ENCODE peak calls at places on chromosomes 7 and 10, in four cellular contexts. One of them, this sample, is unnamed.

GRCh38 chr10:8402469-8403074 is 348.1 kb downstream of the GATA3 start:
- DNase-seq in body of pancreas: no peak
- DNase-seq in SK-N-MC: no peak
- DNase-seq in sigmoid colon: no peak
- DNase-seq in this sample: no peak

GRCh38 chr7:80467069-80467468 is 44.8 kb downstream of the GNAT3 start:
- DNase-seq in body of pancreas: no peak
- DNase-seq in SK-N-MC: no peak
- DNase-seq in sigmoid colon: no peak
- DNase-seq in this sample: no peak

GRCh38 chr10:47406870-47407648 is 23.0 kb upstream of the ZNF488 start:
- DNase-seq in body of pancreas: peak
- DNase-seq in SK-N-MC: no peak
- DNase-seq in sigmoid colon: no peak
- DNase-seq in this sample: peak

GRCh38 chr10:47261556-47261955 is 38.4 kb upstream of the GDF10 start:
- DNase-seq in body of pancreas: no peak
- DNase-seq in SK-N-MC: no peak
- DNase-seq in sigmoid colon: peak
- DNase-seq in this sample: no peak

GRCh38 chr10:72834183-72834825 is 59.2 kb upstream of the OIT3 start:
- DNase-seq in body of pancreas: peak
- DNase-seq in SK-N-MC: peak
- DNase-seq in sigmoid colon: peak
- DNase-seq in this sample: no peak

GRCh38 chr10:89151857-89152256 is 55.3 kb downstream of the CH25H start:
- DNase-seq in body of pancreas: no peak
- DNase-seq in SK-N-MC: no peak
- DNase-seq in sigmoid colon: no peak
- DNase-seq in this sample: no peak

GRCh38 chr7:16934947-16935742 is 53.4 kb upstream of the AGR3 start:
- DNase-seq in body of pancreas: peak
- DNase-seq in SK-N-MC: no peak
- DNase-seq in sigmoid colon: no peak
- DNase-seq in this sample: no peak

GRCh38 chr7:98217623-98218582 is 6.7 kb downstream of the BHLHA15 start:
- DNase-seq in body of pancreas: peak
- DNase-seq in SK-N-MC: no peak
- DNase-seq in sigmoid colon: peak
- DNase-seq in this sample: no peak

GRCh38 chr7:95549818-95550529 is 46.3 kb downstream of the PDK4 start:
- DNase-seq in body of pancreas: peak
- DNase-seq in SK-N-MC: peak
- DNase-seq in sigmoid colon: peak
- DNase-seq in this sample: peak

GRCh38 chr10:88270871-88271713 is 312.0 kb downstream of the RNLS start:
- DNase-seq in body of pancreas: peak
- DNase-seq in SK-N-MC: no peak
- DNase-seq in sigmoid colon: no peak
- DNase-seq in this sample: no peak

GRCh38 chr10:52864459-52865106 is 92.0 kb upstream of the MBL2 start:
- DNase-seq in body of pancreas: peak
- DNase-seq in SK-N-MC: no peak
- DNase-seq in sigmoid colon: no peak
- DNase-seq in this sample: no peak

GRCh38 chr7:17781491-17782215 is 158.6 kb downstream of the SNX13 start:
- DNase-seq in body of pancreas: no peak
- DNase-seq in SK-N-MC: no peak
- DNase-seq in sigmoid colon: no peak
- DNase-seq in this sample: no peak

GRCh38 chr7:33981221-33981620 is 75.9 kb downstream of the BMPER start:
- DNase-seq in body of pancreas: no peak
- DNase-seq in SK-N-MC: no peak
- DNase-seq in sigmoid colon: no peak
- DNase-seq in this sample: no peak

GRCh38 chr10:106436123-106436740 is 728.3 kb downstream of the SORCS1 start:
- DNase-seq in body of pancreas: no peak
- DNase-seq in SK-N-MC: no peak
- DNase-seq in sigmoid colon: no peak
- DNase-seq in this sample: no peak

GRCh38 chr10:25820496-25821415 is 113.3 kb upstream of the MYO3A start:
- DNase-seq in body of pancreas: no peak
- DNase-seq in SK-N-MC: no peak
- DNase-seq in sigmoid colon: no peak
- DNase-seq in this sample: no peak

GRCh38 chr10:69375307-69376151 is 41.2 kb downstream of the TACR2 start:
- DNase-seq in body of pancreas: peak
- DNase-seq in SK-N-MC: no peak
- DNase-seq in sigmoid colon: peak
- DNase-seq in this sample: no peak

GRCh38 chr10:101495324-101495925 is 92.6 kb downstream of the POLL start:
- DNase-seq in body of pancreas: no peak
- DNase-seq in SK-N-MC: no peak
- DNase-seq in sigmoid colon: no peak
- DNase-seq in this sample: no peak

GRCh38 chr10:60907972-60908371 is 36.0 kb downstream of the RHOBTB1 start:
- DNase-seq in body of pancreas: no peak
- DNase-seq in SK-N-MC: no peak
- DNase-seq in sigmoid colon: no peak
- DNase-seq in this sample: no peak

GRCh38 chr7:46003896-46004875 is 83.1 kb upstream of the IGFBP3 start:
- DNase-seq in body of pancreas: no peak
- DNase-seq in SK-N-MC: no peak
- DNase-seq in sigmoid colon: no peak
- DNase-seq in this sample: no peak

GRCh38 chr7:151038951-151039849 is 9.1 kb upstream of the ASIC3 start:
- DNase-seq in body of pancreas: peak
- DNase-seq in SK-N-MC: no peak
- DNase-seq in sigmoid colon: peak
- DNase-seq in this sample: peak

GRCh38 chr10:1048349-1048731 is 579 bp downstream of the IDI1 start:
- DNase-seq in body of pancreas: peak
- DNase-seq in SK-N-MC: no peak
- DNase-seq in sigmoid colon: peak
- DNase-seq in this sample: peak

GRCh38 chr7:137480824-137481365 is 137.4 kb upstream of the PTN start:
- DNase-seq in body of pancreas: no peak
- DNase-seq in SK-N-MC: peak
- DNase-seq in sigmoid colon: no peak
- DNase-seq in this sample: no peak

GRCh38 chr10:95303535-95303934 is 12.7 kb upstream of the PDLIM1 start:
- DNase-seq in body of pancreas: no peak
- DNase-seq in SK-N-MC: no peak
- DNase-seq in sigmoid colon: no peak
- DNase-seq in this sample: no peak

GRCh38 chr10:78065616-78066410 is 32.1 kb downstream of the RPS24 start:
- DNase-seq in body of pancreas: no peak
- DNase-seq in SK-N-MC: no peak
- DNase-seq in sigmoid colon: no peak
- DNase-seq in this sample: no peak

GRCh38 chr7:117269417-117269816 is 53.4 kb downstream of the WNT2 start:
- DNase-seq in body of pancreas: no peak
- DNase-seq in SK-N-MC: no peak
- DNase-seq in sigmoid colon: no peak
- DNase-seq in this sample: no peak

GRCh38 chr10:95755511-95756004 is 405 bp upstream of the ENTPD1 start:
- DNase-seq in body of pancreas: peak
- DNase-seq in SK-N-MC: no peak
- DNase-seq in sigmoid colon: peak
- DNase-seq in this sample: peak

GRCh38 chr7:157682064-157682945 is 345.5 kb downstream of the DNAJB6 start:
- DNase-seq in body of pancreas: no peak
- DNase-seq in SK-N-MC: no peak
- DNase-seq in sigmoid colon: no peak
- DNase-seq in this sample: no peak

GRCh38 chr10:64635906-64636305 is 1114.7 kb downstream of the REEP3 start:
- DNase-seq in body of pancreas: no peak
- DNase-seq in SK-N-MC: no peak
- DNase-seq in sigmoid colon: no peak
- DNase-seq in this sample: no peak

GRCh38 chr7:135938086-135938485 is 39.1 kb downstream of the MTPN start:
- DNase-seq in body of pancreas: no peak
- DNase-seq in SK-N-MC: no peak
- DNase-seq in sigmoid colon: no peak
- DNase-seq in this sample: no peak

GRCh38 chr7:43363429-43363894 is 219.4 kb upstream of the STK17A start:
- DNase-seq in body of pancreas: no peak
- DNase-seq in SK-N-MC: no peak
- DNase-seq in sigmoid colon: no peak
- DNase-seq in this sample: no peak

GRCh38 chr7:38306136-38306535 is 32.7 kb upstream of the TARP start:
- DNase-seq in body of pancreas: no peak
- DNase-seq in SK-N-MC: no peak
- DNase-seq in sigmoid colon: no peak
- DNase-seq in this sample: no peak

GRCh38 chr7:144723311-144723710 is 112.5 kb downstream of the TPK1 start:
- DNase-seq in body of pancreas: no peak
- DNase-seq in SK-N-MC: peak
- DNase-seq in sigmoid colon: no peak
- DNase-seq in this sample: no peak

GRCh38 chr7:34354906-34355305 is 303.1 kb upstream of the NPSR1 start:
- DNase-seq in body of pancreas: no peak
- DNase-seq in SK-N-MC: no peak
- DNase-seq in sigmoid colon: no peak
- DNase-seq in this sample: no peak

GRCh38 chr10:71741029-71741428 is 21.5 kb upstream of the C10orf105 start:
- DNase-seq in body of pancreas: no peak
- DNase-seq in SK-N-MC: no peak
- DNase-seq in sigmoid colon: no peak
- DNase-seq in this sample: no peak

GRCh38 chr10:71743099-71743838 is 23.7 kb upstream of the C10orf105 start:
- DNase-seq in body of pancreas: no peak
- DNase-seq in SK-N-MC: no peak
- DNase-seq in sigmoid colon: no peak
- DNase-seq in this sample: no peak

GRCh38 chr10:71742301-71743098 is 22.9 kb upstream of the C10orf105 start:
- DNase-seq in body of pancreas: no peak
- DNase-seq in SK-N-MC: no peak
- DNase-seq in sigmoid colon: no peak
- DNase-seq in this sample: no peak

GRCh38 chr10:71740069-71740468 is 20.5 kb upstream of the C10orf105 start:
- DNase-seq in body of pancreas: peak
- DNase-seq in SK-N-MC: no peak
- DNase-seq in sigmoid colon: no peak
- DNase-seq in this sample: no peak

DNA sequence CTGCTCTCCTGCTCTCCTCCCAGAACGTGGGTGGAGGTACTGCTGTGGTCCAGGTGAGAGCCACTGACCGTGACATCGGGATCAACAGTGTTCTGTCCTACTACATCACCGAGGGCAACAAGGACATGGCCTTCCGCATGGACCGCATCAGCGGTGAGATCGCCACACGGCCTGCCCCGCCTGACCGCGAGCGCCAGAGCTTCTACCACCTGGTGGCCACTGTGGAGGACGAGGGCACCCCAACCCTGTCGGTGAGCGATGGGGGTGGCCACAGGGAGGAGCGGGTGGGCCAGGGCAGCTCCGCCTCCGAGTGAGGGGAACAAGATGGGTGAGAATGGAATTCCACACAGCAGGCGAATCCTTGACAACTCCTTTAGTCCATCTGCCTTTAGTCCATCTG is 22.1 kb upstream of the C10orf105 start:
- DNase-seq in body of pancreas: no peak
- DNase-seq in SK-N-MC: no peak
- DNase-seq in sigmoid colon: no peak
- DNase-seq in this sample: no peak
- H3K4me3 ChIP-seq in body of pancreas: no peak
- H3K4me3 ChIP-seq in SK-N-MC: no peak
- H3K4me3 ChIP-seq in sigmoid colon: no peak
- H3K4me3 ChIP-seq in this sample: no peak

DNA sequence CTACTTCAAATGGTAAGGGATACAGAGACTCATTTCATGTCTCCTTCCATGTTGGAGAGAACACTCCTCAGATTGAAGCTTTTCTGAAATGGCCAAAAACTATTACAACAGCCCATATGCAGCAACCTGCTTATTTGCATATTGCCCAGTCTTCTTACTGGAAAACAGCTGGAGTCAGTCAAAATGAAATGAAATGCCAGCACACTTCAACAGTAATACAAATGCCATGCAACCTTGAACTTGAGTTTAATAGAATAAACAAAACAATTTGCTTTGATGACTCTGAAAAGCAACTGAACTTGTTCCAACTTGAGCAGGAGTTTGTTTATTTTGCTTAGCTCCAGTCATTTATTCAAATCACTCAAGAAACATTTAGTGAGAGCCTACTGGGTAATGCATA is 49.8 kb downstream of the NRCAM start:
- DNase-seq in body of pancreas: peak
- DNase-seq in SK-N-MC: no peak
- DNase-seq in sigmoid colon: no peak
- DNase-seq in this sample: no peak
- H3K4me3 ChIP-seq in body of pancreas: no peak
- H3K4me3 ChIP-seq in SK-N-MC: no peak
- H3K4me3 ChIP-seq in sigmoid colon: no peak
- H3K4me3 ChIP-seq in this sample: no peak

GRCh38 chr7:76509931-76510877 is at the start of gene UPK3B:
- DNase-seq in body of pancreas: no peak
- DNase-seq in SK-N-MC: no peak
- DNase-seq in sigmoid colon: peak
- DNase-seq in this sample: no peak
- H3K4me3 ChIP-seq in body of pancreas: no peak
- H3K4me3 ChIP-seq in SK-N-MC: no peak
- H3K4me3 ChIP-seq in sigmoid colon: no peak
- H3K4me3 ChIP-seq in this sample: no peak

GRCh38 chr7:22853138-22853537 is 30.5 kb upstream of the TOMM7 start:
- DNase-seq in body of pancreas: no peak
- DNase-seq in SK-N-MC: no peak
- DNase-seq in sigmoid colon: no peak
- DNase-seq in this sample: no peak

GRCh38 chr7:22851140-22851539 is 28.5 kb upstream of the TOMM7 start:
- DNase-seq in body of pancreas: no peak
- DNase-seq in SK-N-MC: no peak
- DNase-seq in sigmoid colon: no peak
- DNase-seq in this sample: no peak

GRCh38 chr7:22854158-22855048 is 31.8 kb upstream of the TOMM7 start:
- DNase-seq in body of pancreas: peak
- DNase-seq in SK-N-MC: no peak
- DNase-seq in sigmoid colon: peak
- DNase-seq in this sample: peak

GRCh38 chr7:22855049-22855392 is 32.4 kb upstream of the TOMM7 start:
- DNase-seq in body of pancreas: no peak
- DNase-seq in SK-N-MC: no peak
- DNase-seq in sigmoid colon: no peak
- DNase-seq in this sample: no peak

DNA sequence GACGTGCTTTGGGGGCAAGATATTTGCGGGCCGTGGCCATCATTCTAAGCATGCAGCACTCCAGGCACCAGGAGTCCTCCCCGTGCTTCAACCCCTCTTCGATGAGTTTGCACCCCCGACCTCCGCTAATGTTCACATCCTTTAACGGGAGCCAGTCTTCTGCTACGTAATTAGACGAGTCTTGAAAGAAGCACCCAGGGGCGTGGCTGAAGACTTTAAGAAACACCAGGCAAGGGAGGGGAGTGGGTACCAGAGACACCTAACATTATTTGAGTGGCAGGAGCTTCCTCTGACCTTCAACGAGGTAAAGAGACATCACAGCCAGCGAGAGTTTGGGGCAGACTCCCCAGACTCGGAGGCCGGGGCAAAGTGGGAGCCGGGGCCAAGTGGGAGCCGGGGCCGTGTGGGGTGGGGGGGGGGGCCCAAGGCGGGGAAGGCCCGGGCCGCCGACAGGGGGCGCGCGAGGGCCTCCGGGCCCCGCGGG is 31.1 kb upstream of the TOMM7 start:
- DNase-seq in body of pancreas: peak
- DNase-seq in SK-N-MC: no peak
- DNase-seq in sigmoid colon: no peak
- DNase-seq in this sample: peak
- H3K4me3 ChIP-seq in body of pancreas: no peak
- H3K4me3 ChIP-seq in SK-N-MC: peak
- H3K4me3 ChIP-seq in sigmoid colon: peak
- H3K4me3 ChIP-seq in this sample: peak

This sample was measured in right atrium auricular region.